ENCODE peak calls at places on chromosomes 13 and 19, in seven cellular contexts. Z is heart left ventricle, G is HCT116, V is left lung, D is A549, U is uterus, I is esophagus muscularis mucosa. Q is an unnamed sample.
A peak's percentile ranks its signal among the peaks of the same experiment; 100 is the strongest.

GRCh38 chr13:21595546-21595822 is 8.5 kb downstream of the MICU2 start:
- DNase-seq in Z (no peak), I (no peak), D (no peak), U (no peak), V (no peak), G (no peak), Q (no peak)

GRCh38 chr13:50334092-50334778 is 319.0 kb downstream of the KCNRG start:
- DNase-seq in U (no peak), G (no peak), I (no peak), D (no peak), Z (no peak), V (peak; percentile 39), Q (no peak)

GRCh38 chr13:65808061-65808460 is 1422.1 kb downstream of the PCDH9 start:
- DNase-seq in Z (no peak), G (no peak), I (no peak), V (no peak), U (no peak), D (no peak), Q (no peak)

GRCh38 chr19:47049307-47049700 is 880 bp upstream of the TMEM160 start:
- DNase-seq in D (no peak), I (no peak), U (no peak), G (no peak), Z (no peak), V (no peak), Q (peak; percentile 15)

GRCh38 chr13:89891416-89891815 is 1456.1 kb upstream of the MIR17HG start:
- DNase-seq in I (no peak), Z (no peak), U (no peak), G (no peak), V (no peak), D (no peak), Q (no peak)

GRCh38 chr13:59247166-59247565 is 916.6 kb downstream of the DIAPH3 start:
- DNase-seq in V (no peak), G (no peak), D (no peak), Z (peak; percentile 66), I (no peak), U (no peak), Q (peak; percentile 55)

GRCh38 chr13:110114351-110114750 is 192.6 kb downstream of the COL4A1 start:
- DNase-seq in Z (no peak), I (no peak), G (no peak), V (no peak), D (no peak), U (no peak), Q (no peak)

GRCh38 chr13:59318320-59318930 is 845.3 kb downstream of the DIAPH3 start:
- DNase-seq in U (peak; percentile 39), G (peak; percentile 2), I (no peak), D (peak; percentile 42), Z (peak; percentile 69), V (peak; percentile 52), Q (peak; percentile 79)

GRCh38 chr19:5170329-5170745 is 170.3 kb downstream of the PTPRS start:
- DNase-seq in D (peak; percentile 37), U (no peak), G (no peak), V (no peak), Z (no peak), I (no peak), Q (no peak)

GRCh38 chr19:46813570-46814358 is 25.4 kb upstream of the SLC1A5 start:
- DNase-seq in I (no peak), U (peak; percentile 74), G (no peak), Z (peak; percentile 68), D (peak; percentile 84), V (peak; percentile 77), Q (no peak)

GRCh38 chr13:108200781-108201398 is 14.4 kb downstream of the LIG4 start:
- DNase-seq in U (no peak), Z (no peak), V (no peak), I (no peak), G (no peak), D (no peak), Q (no peak)

GRCh38 chr13:54029226-54029625 is 1000.6 kb downstream of the OLFM4 start:
- DNase-seq in U (no peak), D (peak; percentile 0), G (no peak), V (no peak), I (no peak), Z (no peak), Q (no peak)

GRCh38 chr13:84649853-84650252 is 767.6 kb upstream of the SLITRK1 start:
- DNase-seq in G (no peak), I (no peak), D (no peak), Z (no peak), V (no peak), U (no peak), Q (no peak)

GRCh38 chr13:45393941-45394570 is 24.1 kb downstream of the SLC25A30 start:
- DNase-seq in D (peak; percentile 58), U (peak; percentile 39), G (peak; percentile 45), Z (no peak), I (no peak), V (no peak), Q (no peak)

GRCh38 chr13:23966691-23967615 is 69.7 kb upstream of the C1QTNF9B start:
- DNase-seq in I (peak; percentile 29), G (no peak), D (no peak), V (no peak), U (no peak), Z (no peak), Q (no peak)

GRCh38 chr19:45076851-45077730 is 813 bp upstream of the ZNF296 start:
- DNase-seq in U (no peak), D (no peak), Z (no peak), I (no peak), G (no peak), V (no peak), Q (no peak)

GRCh38 chr19:45076029-45076850 is at the start of gene ZNF296:
- DNase-seq in U (no peak), V (peak; percentile 88), Z (peak; percentile 74), D (peak; percentile 84), G (peak; percentile 75), I (no peak), Q (peak; percentile 85)

GRCh38 chr19:45079911-45080469 is 930 bp downstream of the GEMIN7 start:
- DNase-seq in Z (no peak), V (no peak), D (no peak), U (no peak), G (no peak), I (no peak), Q (no peak)

GRCh38 chr19:45079063-45079910 is at the start of gene GEMIN7:
- DNase-seq in D (peak; percentile 88), U (peak; percentile 59), G (peak; percentile 44), Z (peak; percentile 73), V (peak; percentile 67), I (no peak), Q (peak; percentile 64)

DNA sequence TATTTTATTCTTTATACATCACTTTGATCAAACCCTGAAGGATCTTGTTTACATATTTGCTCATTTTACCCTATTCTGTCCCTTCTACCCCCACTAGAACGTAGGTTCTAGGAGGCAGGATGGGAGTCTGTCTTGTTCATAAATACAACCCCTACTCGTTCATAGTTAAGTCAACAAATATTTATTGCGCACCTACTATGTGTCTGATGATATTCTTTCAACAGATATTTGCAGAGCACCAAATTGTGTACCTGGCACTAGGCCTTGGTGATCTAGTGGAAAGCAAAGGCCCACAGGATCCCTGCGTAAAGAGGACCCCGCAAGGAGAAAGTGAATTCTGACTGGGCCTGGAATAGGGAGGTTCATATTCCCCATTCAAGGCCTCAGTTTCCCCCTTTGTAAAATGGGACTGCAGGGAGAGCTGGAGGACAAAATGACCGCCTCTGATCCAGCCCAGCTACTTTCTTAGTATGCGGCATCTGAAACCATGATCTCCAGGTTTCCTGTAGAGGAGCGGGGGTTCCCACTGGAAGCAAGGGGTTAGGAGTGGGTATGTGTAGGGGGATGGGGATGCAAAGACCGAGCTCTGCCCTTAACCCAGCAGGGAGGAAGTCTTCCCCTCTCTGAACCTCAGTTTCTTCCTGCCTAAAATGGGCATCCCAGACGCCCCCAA is 534 bp upstream of the GEMIN7 start:
- DNase-seq in V (no peak), Z (no peak), D (no peak), I (no peak), U (no peak), G (no peak), Q (no peak)
- H3K4me1 ChIP-seq in V (peaks cover 52% of the 10 kb centered on the region), Z (peaks cover 27% of the 10 kb centered on the region), D (peaks cover 31% of the 10 kb centered on the region), I (peaks cover 49% of the 10 kb centered on the region), U (no peaks in the 10 kb centered on the region), G (peaks cover 31% of the 10 kb centered on the region), Q (peaks cover 11% of the 10 kb centered on the region)

DNA sequence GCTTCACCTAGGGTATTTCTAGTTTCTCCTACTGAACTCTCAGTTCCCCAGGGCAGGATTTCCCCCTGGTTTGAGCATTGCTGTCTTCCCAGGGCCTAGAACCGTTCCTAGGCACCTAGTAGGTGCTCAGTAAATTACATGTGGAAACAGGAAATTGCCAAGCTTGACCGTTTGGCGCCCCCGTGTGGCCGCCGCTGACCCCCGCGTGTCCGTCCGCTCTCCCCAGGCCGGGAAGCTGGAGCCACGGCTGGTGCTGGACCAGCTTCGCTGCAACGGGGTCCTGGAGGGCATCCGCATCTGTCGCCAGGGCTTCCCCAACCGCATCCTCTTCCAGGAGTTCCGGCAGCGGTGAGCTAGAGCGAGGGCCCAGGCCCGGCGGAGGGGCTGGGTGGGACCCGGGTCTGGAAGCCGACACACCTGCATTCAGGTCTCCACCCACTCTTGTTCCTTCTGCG is 55.5 kb downstream of the MYH14 start:
- DNase-seq in D (peak; percentile 39), G (no peak), I (no peak), Z (no peak), V (no peak), U (no peak), Q (peak; percentile 20)
- H3K9me3 ChIP-seq in D (peaks cover 5% of the 10 kb centered on the region), G (no peaks in the 10 kb centered on the region), I (peaks cover 5% of the 10 kb centered on the region), Z (no peaks in the 10 kb centered on the region), V (peaks cover 4% of the 10 kb centered on the region), U (no peaks in the 10 kb centered on the region), Q (no peaks in the 10 kb centered on the region)

GRCh38 chr19:15315101-15315500 is 17.2 kb downstream of the BRD4 start:
- DNase-seq in I (no peak), V (no peak), D (no peak), G (no peak), U (no peak), Z (no peak), Q (no peak)

GRCh38 chr19:15318241-15318691 is 14.1 kb downstream of the BRD4 start:
- DNase-seq in U (no peak), I (no peak), G (no peak), D (no peak), Z (no peak), V (no peak), Q (no peak)

GRCh38 chr19:15313649-15314279 is 18.6 kb downstream of the BRD4 start:
- DNase-seq in I (no peak), G (no peak), V (no peak), Z (no peak), D (no peak), U (no peak), Q (no peak)

GRCh38 chr19:15317392-15318011 is 14.8 kb downstream of the BRD4 start:
- DNase-seq in U (no peak), I (no peak), D (no peak), G (no peak), Z (no peak), V (no peak), Q (no peak)

GRCh38 chr19:15316498-15316897 is 15.8 kb downstream of the BRD4 start:
- DNase-seq in U (no peak), I (no peak), Z (no peak), G (no peak), D (no peak), V (no peak), Q (no peak)
- H3K4me1 ChIP-seq in U (peaks cover 27% of the 10 kb centered on the region), I (peaks cover 100% of the 10 kb centered on the region), Z (peaks cover 71% of the 10 kb centered on the region), G (no peaks in the 10 kb centered on the region), D (peaks cover 40% of the 10 kb centered on the region), V (peaks cover 98% of the 10 kb centered on the region), Q (peaks cover 47% of the 10 kb centered on the region)

DNA sequence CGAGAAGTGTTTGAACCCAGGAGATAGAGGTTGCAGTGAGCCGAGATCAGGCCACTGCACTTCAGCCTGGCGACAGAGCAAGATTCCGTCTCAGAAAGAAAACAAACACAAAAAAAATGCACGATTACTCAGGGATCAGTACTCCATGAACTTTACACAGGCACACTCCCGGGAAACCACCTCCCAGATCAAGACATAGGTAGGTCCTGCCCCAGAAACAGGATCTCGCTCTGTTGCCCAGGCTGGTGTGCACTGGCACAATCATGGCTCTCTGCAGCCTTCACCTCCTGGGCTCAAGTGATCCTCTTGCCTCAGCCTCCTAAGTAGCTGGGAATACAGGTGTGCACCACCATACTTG is 11.2 kb downstream of the VASP start:
- DNase-seq in D (peak; percentile 61), V (no peak), G (no peak), I (no peak), Z (peak; percentile 7), U (no peak), Q (no peak)
- H3K9me3 ChIP-seq in D (no peaks in the 10 kb centered on the region), V (no peaks in the 10 kb centered on the region), G (no peaks in the 10 kb centered on the region), I (no peaks in the 10 kb centered on the region), Z (no peaks in the 10 kb centered on the region), U (no peaks in the 10 kb centered on the region), Q (no peaks in the 10 kb centered on the region)